ENCODE peak calls at places on chromosome 1, in four cellular contexts. K is AG09309, I is sigmoid colon, T is endodermal cell. Y is an unnamed sample.
A peak's percentile ranks its signal among the peaks of the same experiment; 100 is the strongest.

GRCh38 chr1:227947678-227948492 is at the start of gene WNT9A:
- DNase-seq in K (no peak), I (peak; percentile 79), T (peak; percentile 87), Y (no peak)

GRCh38 chr1:241611063-241611462 is 29.1 kb downstream of the CHML start:
- DNase-seq in K (peak; percentile 27), I (no peak), T (no peak), Y (no peak)

GRCh38 chr1:116403506-116404136 is 30.6 kb downstream of the ATP1A1 start:
- DNase-seq in K (peak; percentile 10), I (no peak), T (no peak), Y (no peak)

GRCh38 chr1:209405183-209405823 is 178.2 kb upstream of the CAMK1G start:
- DNase-seq in K (peak; percentile 27), I (no peak), T (no peak), Y (no peak)

GRCh38 chr1:228315484-228315944 is 91.1 kb downstream of the TRIM11 start:
- DNase-seq in K (no peak), I (peak; percentile 57), T (no peak), Y (no peak)

GRCh38 chr1:192067360-192067759 is 90.9 kb upstream of the RGS18 start:
- DNase-seq in K (no peak), I (no peak), T (peak; percentile 52), Y (no peak)

GRCh38 chr1:200373811-200374231 is 36.0 kb downstream of the ZNF281 start:
- DNase-seq in K (no peak), I (no peak), T (peak; percentile 57), Y (no peak)

GRCh38 chr1:230825061-230825803 is 43.1 kb downstream of the C1orf198 start:
- DNase-seq in K (peak; percentile 57), I (no peak), T (peak; percentile 2), Y (peak; percentile 49)

GRCh38 chr1:234950598-234950997 is 178.0 kb downstream of the TOMM20 start:
- DNase-seq in K (no peak), I (no peak), T (no peak), Y (no peak)

GRCh38 chr1:175217674-175218073 is 25.1 kb upstream of the KIAA0040 start:
- DNase-seq in K (no peak), I (no peak), T (no peak), Y (no peak)

GRCh38 chr1:180627411-180627810 is 4.4 kb upstream of the XPR1 start:
- DNase-seq in K (no peak), I (no peak), T (no peak), Y (no peak)

GRCh38 chr1:33435096-33435820 is 4.4 kb upstream of the PHC2 start:
- DNase-seq in K (no peak), I (no peak), T (no peak), Y (no peak)

GRCh38 chr1:161706483-161707347 is at the start of gene FCRLA:
- DNase-seq in K (peak; percentile 90), I (no peak), T (no peak), Y (peak; percentile 81)

GRCh38 chr1:164602480-164603093 is 43.6 kb downstream of the PBX1 start:
- DNase-seq in K (peak; percentile 39), I (peak; percentile 79), T (peak; percentile 86), Y (no peak)
- H3K4me3 ChIP-seq in K (no peak overlapping the region), I (no peak overlapping the region), T (peak overlapping the region; percentile 63), Y (no peak overlapping the region)

GRCh38 chr1:145918992-145919939 is 749 bp upstream of the PEX11B start:
- DNase-seq in K (no peak), I (peak; percentile 85), T (peak; percentile 87), Y (no peak)
- TF ChIP-seq CTCF in K (no peak), I (no peak), T (no peak), Y (no peak)

GRCh38 chr1:112937070-112937469 is 18.9 kb downstream of the SLC16A1 start:
- DNase-seq in K (no peak), I (no peak), T (no peak), Y (no peak)
- H3K4me3 ChIP-seq in K (no peak overlapping the region), I (no peak overlapping the region), T (no peak overlapping the region), Y (no peak overlapping the region)

DNA sequence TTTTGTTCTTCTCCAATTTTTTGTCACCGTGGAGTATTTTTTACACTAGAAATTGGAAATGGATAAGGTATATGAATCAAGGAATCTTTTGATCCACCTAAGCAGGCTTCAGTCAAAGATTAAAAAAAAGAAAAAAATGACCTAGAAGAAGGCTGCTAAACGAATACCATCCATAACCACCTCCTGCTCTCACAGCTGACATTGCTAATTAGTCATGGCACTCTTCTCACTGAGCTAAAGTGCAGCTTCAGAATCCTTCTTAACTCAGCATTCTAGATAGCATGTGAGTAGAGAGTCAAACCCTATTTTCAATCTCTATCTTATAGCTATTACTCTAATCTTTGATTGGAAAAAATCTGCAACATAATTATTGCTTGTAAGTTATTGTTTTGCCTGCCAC is 40.2 kb upstream of the ST6GALNAC5 start:
- DNase-seq in K (no peak), I (no peak), T (no peak), Y (no peak)
- TF ChIP-seq CTCF in K (no peak), I (no peak), T (no peak), Y (no peak)

DNA sequence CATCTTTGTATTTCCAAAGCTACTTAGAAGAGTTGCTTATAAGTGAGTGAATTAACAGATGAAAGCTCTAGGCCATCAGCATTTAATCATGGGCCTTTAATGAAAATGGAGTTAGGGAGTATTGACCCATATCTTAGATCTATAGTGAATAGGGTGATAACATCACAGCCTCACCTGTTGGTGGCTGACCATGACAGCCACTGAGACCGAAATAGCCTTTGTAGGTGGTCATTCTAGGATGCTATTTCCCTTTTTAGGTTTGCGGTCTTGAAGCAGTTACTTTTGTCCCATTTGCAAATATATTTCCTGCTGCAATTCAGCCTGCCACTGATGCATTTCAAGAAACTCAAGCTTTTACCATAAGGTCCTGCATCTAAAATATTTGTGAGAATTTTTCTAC is 410.1 kb upstream of the LYPLAL1 start:
- DNase-seq in K (no peak), I (no peak), T (no peak), Y (no peak)
- H3K4me3 ChIP-seq in K (no peak overlapping the region), I (no peak overlapping the region), T (no peak overlapping the region), Y (no peak overlapping the region)

Y was measured in AG04449.